ENCODE peak calls at places on chromosome 17, in six cellular contexts. M, E, T, D, J and B are unnamed samples.
A peak's percentile ranks its signal among the peaks of the same experiment; 100 is the strongest.

GRCh38 chr17:40818343-40818732 is 4.1 kb downstream of the KRT10 start:
- DNase-seq in M (no peak), E (no peak), T (no peak), D (no peak), J (no peak), B (no peak)

GRCh38 chr17:16215002-16215272 is 397 bp downstream of the NCOR1 start:
- DNase-seq in M (no peak), E (no peak), T (peak; percentile 6), D (no peak), J (no peak), B (peak; percentile 87)

GRCh38 chr17:3827124-3827773 is 18.8 kb downstream of the NCBP3 start:
- DNase-seq in M (peak; percentile 63), E (peak; percentile 58), T (peak; percentile 57), D (no peak), J (no peak), B (no peak)

GRCh38 chr17:73288534-73289302 is 23.1 kb downstream of the CDC42EP4 start:
- DNase-seq in M (no peak), E (no peak), T (no peak), D (no peak), J (no peak), B (no peak)

GRCh38 chr17:15776871-15777270 is 44.8 kb downstream of the TBC1D26 start:
- DNase-seq in M (no peak), E (no peak), T (no peak), D (no peak), J (no peak), B (no peak)

GRCh38 chr17:15273141-15273793 is 8.1 kb upstream of the PMP22 start:
- DNase-seq in M (no peak), E (peak; percentile 98), T (no peak), D (peak; percentile 50), J (peak; percentile 90), B (no peak)

GRCh38 chr17:38421224-38421841 is 6.9 kb upstream of the ARHGAP23 start:
- DNase-seq in M (no peak), E (peak; percentile 45), T (no peak), D (no peak), J (no peak), B (no peak)

GRCh38 chr17:68346448-68346847 is 55.2 kb downstream of the ARSG start:
- DNase-seq in M (no peak), E (no peak), T (peak; percentile 16), D (no peak), J (no peak), B (no peak)

GRCh38 chr17:34917381-34917780 is 43.9 kb downstream of the CCT6B start:
- DNase-seq in M (no peak), E (no peak), T (no peak), D (no peak), J (no peak), B (no peak)

GRCh38 chr17:27408891-27409290 is 47.4 kb upstream of the KSR1 start:
- DNase-seq in M (no peak), E (peak; percentile 17), T (no peak), D (no peak), J (no peak), B (no peak)

GRCh38 chr17:28406478-28406824 is 439 bp upstream of the SLC46A1 start:
- DNase-seq in M (no peak), E (peak; percentile 15), T (no peak), D (no peak), J (no peak), B (no peak)

GRCh38 chr17:76196675-76197074 is 43.6 kb downstream of the RNF157 start:
- DNase-seq in M (no peak), E (peak; percentile 10), T (no peak), D (no peak), J (no peak), B (no peak)

GRCh38 chr17:77756846-77757610 is 201.5 kb upstream of the TNRC6C start:
- DNase-seq in M (no peak), E (no peak), T (no peak), D (no peak), J (no peak), B (no peak)

GRCh38 chr17:66373944-66374817 is 71.8 kb downstream of the PRKCA start:
- DNase-seq in M (peak; percentile 14), E (peak; percentile 17), T (no peak), D (no peak), J (no peak), B (no peak)

GRCh38 chr17:34797724-34798123 is 163.5 kb downstream of the CCT6B start:
- DNase-seq in M (peak; percentile 89), E (peak; percentile 6), T (no peak), D (no peak), J (no peak), B (no peak)

GRCh38 chr17:31373150-31374082 is 18.1 kb upstream of the RAB11FIP4 start:
- DNase-seq in M (no peak), E (peak; percentile 73), T (no peak), D (no peak), J (peak; percentile 26), B (no peak)

GRCh38 chr17:75087558-75088453 is at the start of gene SLC16A5:
- DNase-seq in M (peak; percentile 93), E (peak; percentile 81), T (no peak), D (peak; percentile 25), J (no peak), B (peak; percentile 90)

GRCh38 chr17:63276376-63276775 is 169.7 kb downstream of the CYB561 start:
- DNase-seq in M (no peak), E (no peak), T (no peak), D (no peak), J (no peak), B (no peak)

GRCh38 chr17:74864866-74865395 is 5.2 kb upstream of the GRIN2C start:
- DNase-seq in M (peak; percentile 89), E (peak; percentile 52), T (peak; percentile 41), D (peak; percentile 18), J (no peak), B (peak; percentile 93)

GRCh38 chr17:29159286-29159860 is 20.8 kb downstream of the MYO18A start:
- DNase-seq in M (no peak), E (no peak), T (no peak), D (no peak), J (no peak), B (no peak)

GRCh38 chr17:49830605-49831004 is 17.3 kb downstream of the TAC4 start:
- DNase-seq in M (no peak), E (no peak), T (no peak), D (no peak), J (no peak), B (no peak)

GRCh38 chr17:39927101-39927927 is at the start of the genes LRRC3C and ORMDL3:
- DNase-seq in M (peak; percentile 95), E (peak; percentile 93), T (peak; percentile 84), D (peak; percentile 91), J (peak; percentile 55), B (peak; percentile 98)